ENCODE peak calls at places on chromosomes 3 and 15, in six cellular contexts. One of them, this sample, is unnamed.

GRCh38 chr15:29825205-29825604 is 2.9 kb upstream of the TJP1 start:
- DNase-seq in GM23338: no peak
- DNase-seq in epithelial cell of esophagus: no peak
- DNase-seq in GM10248: no peak
- DNase-seq in fibroblast of lung: peak; percentile 63
- DNase-seq in mammary epithelial cell: peak; percentile 29
- DNase-seq in this sample: no peak

GRCh38 chr15:33442449-33442848 is 131.7 kb downstream of the RYR3 start:
- DNase-seq in GM23338: no peak
- DNase-seq in epithelial cell of esophagus: no peak
- DNase-seq in GM10248: no peak
- DNase-seq in fibroblast of lung: no peak
- DNase-seq in mammary epithelial cell: no peak
- DNase-seq in this sample: no peak

GRCh38 chr15:82737975-82738374 is 28.3 kb upstream of the AP3B2 start:
- DNase-seq in GM23338: no peak
- DNase-seq in epithelial cell of esophagus: peak; percentile 17
- DNase-seq in GM10248: no peak
- DNase-seq in fibroblast of lung: no peak
- DNase-seq in mammary epithelial cell: peak; percentile 46
- DNase-seq in this sample: peak; percentile 19

GRCh38 chr3:160677459-160677901 is 520 bp downstream of the ARL14 start:
- DNase-seq in GM23338: no peak
- DNase-seq in epithelial cell of esophagus: peak; percentile 30
- DNase-seq in GM10248: no peak
- DNase-seq in fibroblast of lung: peak; percentile 59
- DNase-seq in mammary epithelial cell: peak; percentile 30
- DNase-seq in this sample: no peak

GRCh38 chr3:20546636-20547035 is 360.6 kb upstream of the SGO1 start:
- DNase-seq in GM23338: no peak
- DNase-seq in epithelial cell of esophagus: no peak
- DNase-seq in GM10248: no peak
- DNase-seq in fibroblast of lung: peak; percentile 32
- DNase-seq in mammary epithelial cell: no peak
- DNase-seq in this sample: no peak

GRCh38 chr3:127452321-127452821 is 138.2 kb downstream of the TPRA1 start:
- DNase-seq in GM23338: peak; percentile 39
- DNase-seq in epithelial cell of esophagus: no peak
- DNase-seq in GM10248: no peak
- DNase-seq in fibroblast of lung: no peak
- DNase-seq in mammary epithelial cell: no peak
- DNase-seq in this sample: no peak

GRCh38 chr3:197547618-197548017 is 8.2 kb downstream of the BDH1 start:
- DNase-seq in GM23338: peak; percentile 70
- DNase-seq in epithelial cell of esophagus: peak; percentile 47
- DNase-seq in GM10248: no peak
- DNase-seq in fibroblast of lung: no peak
- DNase-seq in mammary epithelial cell: no peak
- DNase-seq in this sample: no peak

GRCh38 chr3:155972885-155973584 is 102.6 kb downstream of the GMPS start:
- DNase-seq in GM23338: no peak
- DNase-seq in epithelial cell of esophagus: no peak
- DNase-seq in GM10248: no peak
- DNase-seq in fibroblast of lung: no peak
- DNase-seq in mammary epithelial cell: no peak
- DNase-seq in this sample: no peak

GRCh38 chr3:186929186-186929585 is 1.1 kb upstream of the ST6GAL1 start:
- DNase-seq in GM23338: no peak
- DNase-seq in epithelial cell of esophagus: peak; percentile 47
- DNase-seq in GM10248: no peak
- DNase-seq in fibroblast of lung: no peak
- DNase-seq in mammary epithelial cell: peak; percentile 30
- DNase-seq in this sample: no peak

GRCh38 chr15:68082735-68083134 is 28.6 kb downstream of the PIAS1 start:
- DNase-seq in GM23338: no peak
- DNase-seq in epithelial cell of esophagus: no peak
- DNase-seq in GM10248: no peak
- DNase-seq in fibroblast of lung: no peak
- DNase-seq in mammary epithelial cell: no peak
- DNase-seq in this sample: no peak

GRCh38 chr3:13294442-13295351 is 125.4 kb downstream of the NUP210 start:
- DNase-seq in GM23338: no peak
- DNase-seq in epithelial cell of esophagus: no peak
- DNase-seq in GM10248: no peak
- DNase-seq in fibroblast of lung: no peak
- DNase-seq in mammary epithelial cell: no peak
- DNase-seq in this sample: no peak

GRCh38 chr3:13901935-13902584 is 22.2 kb upstream of the WNT7A start:
- DNase-seq in GM23338: no peak
- DNase-seq in epithelial cell of esophagus: no peak
- DNase-seq in GM10248: no peak
- DNase-seq in fibroblast of lung: no peak
- DNase-seq in mammary epithelial cell: no peak
- DNase-seq in this sample: no peak

GRCh38 chr3:45100998-45101407 is 45.2 kb downstream of the CDCP1 start:
- DNase-seq in GM23338: no peak
- DNase-seq in epithelial cell of esophagus: peak; percentile 46
- DNase-seq in GM10248: no peak
- DNase-seq in fibroblast of lung: peak; percentile 31
- DNase-seq in mammary epithelial cell: no peak
- DNase-seq in this sample: no peak

GRCh38 chr3:44416031-44417030 is 61.1 kb downstream of the ZNF445 start:
- DNase-seq in GM23338: no peak
- DNase-seq in epithelial cell of esophagus: no peak
- DNase-seq in GM10248: no peak
- DNase-seq in fibroblast of lung: no peak
- DNase-seq in mammary epithelial cell: no peak
- DNase-seq in this sample: no peak

GRCh38 chr3:13587442-13587841 is 38.5 kb downstream of the FBLN2 start:
- DNase-seq in GM23338: peak; percentile 50
- DNase-seq in epithelial cell of esophagus: no peak
- DNase-seq in GM10248: no peak
- DNase-seq in fibroblast of lung: no peak
- DNase-seq in mammary epithelial cell: no peak
- DNase-seq in this sample: no peak

GRCh38 chr3:12879191-12879815 is 37.9 kb upstream of the RPL32 start:
- DNase-seq in GM23338: no peak
- DNase-seq in epithelial cell of esophagus: no peak
- DNase-seq in GM10248: no peak
- DNase-seq in fibroblast of lung: no peak
- DNase-seq in mammary epithelial cell: no peak
- DNase-seq in this sample: no peak

GRCh38 chr3:161171639-161172552 is 49.2 kb upstream of the NMD3 start:
- DNase-seq in GM23338: peak; percentile 64
- DNase-seq in epithelial cell of esophagus: peak; percentile 15
- DNase-seq in GM10248: no peak
- DNase-seq in fibroblast of lung: peak; percentile 37
- DNase-seq in mammary epithelial cell: peak; percentile 4
- DNase-seq in this sample: no peak

GRCh38 chr15:39232512-39232911 is 348.4 kb upstream of the THBS1 start:
- DNase-seq in GM23338: no peak
- DNase-seq in epithelial cell of esophagus: peak; percentile 79
- DNase-seq in GM10248: no peak
- DNase-seq in fibroblast of lung: peak; percentile 90
- DNase-seq in mammary epithelial cell: peak; percentile 92
- DNase-seq in this sample: peak; percentile 86

GRCh38 chr3:155323063-155323666 is 29.7 kb upstream of the STRIT1 start:
- DNase-seq in GM23338: peak; percentile 90
- DNase-seq in epithelial cell of esophagus: peak; percentile 77
- DNase-seq in GM10248: peak; percentile 34
- DNase-seq in fibroblast of lung: peak; percentile 62
- DNase-seq in mammary epithelial cell: peak; percentile 51
- DNase-seq in this sample: peak; percentile 64

DNA sequence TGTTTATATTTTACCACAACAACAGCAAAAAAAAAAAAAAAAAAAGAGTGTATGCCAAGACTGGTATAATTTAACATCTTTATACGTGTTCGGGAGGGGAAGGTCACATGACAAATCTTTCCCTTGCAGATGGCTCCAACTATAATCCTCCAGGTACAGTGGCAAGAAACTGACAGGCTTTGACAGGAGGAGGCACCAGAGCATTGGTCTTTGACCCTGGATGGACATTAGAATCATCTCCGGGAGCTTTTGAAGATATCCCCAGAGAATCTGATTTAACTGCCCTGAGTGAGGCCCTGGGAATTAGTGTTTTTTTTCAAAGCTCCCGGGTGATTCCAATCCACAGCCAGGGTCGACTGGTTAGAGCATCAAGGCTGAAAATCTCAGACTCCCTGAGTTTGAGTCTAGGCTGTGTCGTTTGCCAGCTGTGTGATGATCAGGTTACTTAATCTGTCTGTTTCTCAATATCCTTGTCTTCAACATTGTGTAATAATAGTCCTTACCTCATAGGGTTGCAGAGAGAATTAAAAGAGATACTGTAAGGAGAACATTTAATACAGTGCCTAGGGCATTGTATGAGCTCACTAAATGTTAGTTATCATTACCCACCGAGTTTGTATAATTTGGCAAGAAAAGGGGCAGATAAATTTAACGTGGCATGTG is 8.9 kb upstream of the SEMA5B start:
- DNase-seq in GM23338: no peak
- DNase-seq in epithelial cell of esophagus: peak; percentile 89
- DNase-seq in GM10248: no peak
- DNase-seq in fibroblast of lung: no peak
- DNase-seq in mammary epithelial cell: peak; percentile 75
- DNase-seq in this sample: peak; percentile 58
- TF ChIP-seq CTCF in GM23338: no peak
- TF ChIP-seq CTCF in epithelial cell of esophagus: no peak
- TF ChIP-seq CTCF in GM10248: no peak
- TF ChIP-seq CTCF in fibroblast of lung: no peak
- TF ChIP-seq CTCF in mammary epithelial cell: no peak
- TF ChIP-seq CTCF in this sample: no peak

DNA sequence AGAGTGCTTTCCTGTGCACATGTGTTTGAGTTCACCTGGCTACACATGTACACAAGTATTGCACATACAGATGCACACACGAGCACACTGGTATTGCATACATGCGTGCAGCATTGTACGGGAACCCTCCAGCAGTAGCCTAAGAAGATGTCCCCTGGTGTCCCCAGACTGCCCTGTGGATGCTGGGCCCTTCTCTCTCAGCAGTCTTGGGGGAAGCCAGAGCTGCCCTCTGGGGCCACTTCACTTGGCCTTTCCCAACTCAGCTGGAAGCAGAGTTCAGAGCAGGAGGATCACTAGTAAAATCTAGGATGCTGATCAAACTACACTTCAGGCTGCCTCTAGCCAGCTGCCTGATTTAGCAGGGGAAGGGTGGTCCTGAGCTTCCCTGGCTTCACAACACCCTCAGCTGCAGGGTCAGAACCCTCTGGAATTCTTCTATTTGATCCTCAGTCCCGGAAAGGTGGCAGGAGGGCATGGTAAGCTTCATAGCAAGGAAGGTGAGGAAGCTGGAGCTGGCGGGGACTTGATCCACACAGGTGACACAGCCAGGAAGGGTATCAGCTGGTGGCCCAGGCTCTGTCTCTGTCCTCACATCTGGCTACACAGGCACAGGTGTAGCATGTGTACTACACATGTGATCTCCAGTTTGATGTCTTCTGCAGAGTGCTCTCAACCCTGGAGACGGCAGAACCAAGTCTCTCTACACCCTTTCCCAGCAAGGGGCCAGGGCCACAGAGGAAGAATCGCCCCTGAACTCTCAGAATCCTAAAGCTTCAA is 36.5 kb downstream of the KLF15 start:
- DNase-seq in GM23338: no peak
- DNase-seq in epithelial cell of esophagus: no peak
- DNase-seq in GM10248: no peak
- DNase-seq in fibroblast of lung: no peak
- DNase-seq in mammary epithelial cell: no peak
- DNase-seq in this sample: no peak
- TF ChIP-seq CTCF in GM23338: no peak
- TF ChIP-seq CTCF in epithelial cell of esophagus: no peak
- TF ChIP-seq CTCF in GM10248: no peak
- TF ChIP-seq CTCF in fibroblast of lung: no peak
- TF ChIP-seq CTCF in mammary epithelial cell: no peak
- TF ChIP-seq CTCF in this sample: no peak

GRCh38 chr3:106929081-106929480 is 448.2 kb upstream of the CCDC54 start:
- DNase-seq in GM23338: no peak
- DNase-seq in epithelial cell of esophagus: no peak
- DNase-seq in GM10248: no peak
- DNase-seq in fibroblast of lung: no peak
- DNase-seq in mammary epithelial cell: no peak
- DNase-seq in this sample: no peak
- TF ChIP-seq CTCF in GM23338: no peak
- TF ChIP-seq CTCF in epithelial cell of esophagus: no peak
- TF ChIP-seq CTCF in GM10248: no peak
- TF ChIP-seq CTCF in fibroblast of lung: no peak
- TF ChIP-seq CTCF in mammary epithelial cell: no peak
- TF ChIP-seq CTCF in this sample: no peak

GRCh38 chr3:171284308-171285075 is 175.7 kb downstream of the TNIK start:
- DNase-seq in GM23338: no peak
- DNase-seq in epithelial cell of esophagus: peak; percentile 89
- DNase-seq in GM10248: peak; percentile 18
- DNase-seq in fibroblast of lung: peak; percentile 98
- DNase-seq in mammary epithelial cell: peak; percentile 92
- DNase-seq in this sample: peak; percentile 85
- TF ChIP-seq CTCF in GM23338: no peak
- TF ChIP-seq CTCF in epithelial cell of esophagus: no peak
- TF ChIP-seq CTCF in GM10248: no peak
- TF ChIP-seq CTCF in fibroblast of lung: no peak
- TF ChIP-seq CTCF in mammary epithelial cell: no peak
- TF ChIP-seq CTCF in this sample: no peak

GRCh38 chr15:65101891-65102708 is 12.9 kb downstream of the UBAP1L start:
- DNase-seq in GM23338: peak; percentile 80
- DNase-seq in epithelial cell of esophagus: no peak
- DNase-seq in GM10248: no peak
- DNase-seq in fibroblast of lung: no peak
- DNase-seq in mammary epithelial cell: no peak
- DNase-seq in this sample: no peak
- TF ChIP-seq CTCF in GM23338: no peak
- TF ChIP-seq CTCF in epithelial cell of esophagus: no peak
- TF ChIP-seq CTCF in GM10248: no peak
- TF ChIP-seq CTCF in fibroblast of lung: no peak
- TF ChIP-seq CTCF in mammary epithelial cell: no peak
- TF ChIP-seq CTCF in this sample: no peak

GRCh38 chr15:72685301-72685924 is 569 bp downstream of the HIGD2B start:
- DNase-seq in GM23338: no peak
- DNase-seq in epithelial cell of esophagus: peak; percentile 6
- DNase-seq in GM10248: no peak
- DNase-seq in fibroblast of lung: no peak
- DNase-seq in mammary epithelial cell: no peak
- DNase-seq in this sample: no peak
- TF ChIP-seq CTCF in GM23338: no peak
- TF ChIP-seq CTCF in epithelial cell of esophagus: no peak
- TF ChIP-seq CTCF in GM10248: no peak
- TF ChIP-seq CTCF in fibroblast of lung: no peak
- TF ChIP-seq CTCF in mammary epithelial cell: no peak
- TF ChIP-seq CTCF in this sample: no peak